ENCODE peak calls at places on chromosome 13, in six cellular contexts. N, Z, A, L, V and Y are unnamed samples.

GRCh38 chr13:66689037-66689619 is 541.0 kb downstream of the PCDH9 start:
- DNase-seq in N (peak), Z (peak), A (no peak), L (no peak), V (no peak), Y (peak)

GRCh38 chr13:28743499-28744083 is 24.8 kb upstream of the SLC46A3 start:
- DNase-seq in N (no peak), Z (no peak), A (no peak), L (no peak), V (no peak), Y (no peak)

GRCh38 chr13:50127017-50127725 is 111.9 kb downstream of the KCNRG start:
- DNase-seq in N (peak), Z (no peak), A (no peak), L (no peak), V (no peak), Y (peak)

GRCh38 chr13:29595380-29596063 is at the start of gene SLC7A1:
- DNase-seq in N (peak), Z (peak), A (peak), L (peak), V (peak), Y (peak)

GRCh38 chr13:112877496-112877895 is 91.5 kb upstream of the MCF2L start:
- DNase-seq in N (no peak), Z (no peak), A (no peak), L (no peak), V (no peak), Y (no peak)

GRCh38 chr13:44271031-44271433 is 102.6 kb upstream of the SERP2 start:
- DNase-seq in N (peak), Z (no peak), A (no peak), L (no peak), V (peak), Y (no peak)

GRCh38 chr13:96967248-96967745 is 27.0 kb downstream of the OXGR1 start:
- DNase-seq in N (peak), Z (peak), A (no peak), L (no peak), V (no peak), Y (peak)

GRCh38 chr13:51834581-51835158 is 10.3 kb downstream of the TMEM272 start:
- DNase-seq in N (no peak), Z (no peak), A (no peak), L (no peak), V (no peak), Y (no peak)

GRCh38 chr13:23411706-23412105 is 21.8 kb downstream of the SACS start:
- DNase-seq in N (no peak), Z (no peak), A (no peak), L (no peak), V (no peak), Y (peak)

GRCh38 chr13:30362869-30363268 is 55.5 kb upstream of the KATNAL1 start:
- DNase-seq in N (no peak), Z (no peak), A (no peak), L (no peak), V (no peak), Y (no peak)

GRCh38 chr13:110113284-110113764 is 193.6 kb downstream of the COL4A1 start:
- DNase-seq in N (peak), Z (no peak), A (no peak), L (no peak), V (peak), Y (no peak)